ENCODE peak calls at places on chromosomes 7 and 10, in four cellular contexts. One of them, this sample, is unnamed.

GRCh38 chr10:63681965-63682704 is 160.9 kb downstream of the REEP3 start:
- DNase-seq in GM23248: peak; percentile 90
- DNase-seq in cardiac muscle cell: no peak
- DNase-seq in B cell: no peak
- DNase-seq in this sample: no peak

GRCh38 chr10:48523212-48523819 is 81.6 kb downstream of the ARHGAP22 start:
- DNase-seq in cardiac muscle cell: peak; percentile 62
- DNase-seq in B cell: no peak
- DNase-seq in GM23248: peak; percentile 98
- DNase-seq in this sample: no peak

GRCh38 chr7:24783731-24784130 is 26.5 kb upstream of the GSDME start:
- DNase-seq in B cell: no peak
- DNase-seq in cardiac muscle cell: no peak
- DNase-seq in GM23248: peak; percentile 24
- DNase-seq in this sample: no peak

GRCh38 chr10:3886191-3886590 is 101.2 kb upstream of the KLF6 start:
- DNase-seq in cardiac muscle cell: peak; percentile 20
- DNase-seq in GM23248: peak; percentile 86
- DNase-seq in B cell: no peak
- DNase-seq in this sample: no peak

GRCh38 chr7:143492799-143493568 is 15.3 kb downstream of the TAS2R41 start:
- DNase-seq in GM23248: peak; percentile 75
- DNase-seq in cardiac muscle cell: no peak
- DNase-seq in B cell: no peak
- DNase-seq in this sample: no peak

GRCh38 chr10:93458821-93459257 is 23.3 kb downstream of the MYOF start:
- DNase-seq in GM23248: peak; percentile 100
- DNase-seq in cardiac muscle cell: peak; percentile 48
- DNase-seq in B cell: no peak
- DNase-seq in this sample: no peak

GRCh38 chr10:110437761-110438341 is 59.9 kb upstream of the DUSP5 start:
- DNase-seq in cardiac muscle cell: no peak
- DNase-seq in GM23248: no peak
- DNase-seq in B cell: no peak
- DNase-seq in this sample: no peak

GRCh38 chr10:131657985-131658330 is 242.8 kb upstream of the PPP2R2D start:
- DNase-seq in GM23248: no peak
- DNase-seq in B cell: no peak
- DNase-seq in cardiac muscle cell: no peak
- DNase-seq in this sample: no peak

GRCh38 chr10:30022590-30022989 is 36.8 kb downstream of the JCAD start:
- DNase-seq in GM23248: no peak
- DNase-seq in cardiac muscle cell: no peak
- DNase-seq in B cell: no peak
- DNase-seq in this sample: no peak

GRCh38 chr7:12757443-12757842 is 70.0 kb downstream of the ARL4A start:
- DNase-seq in cardiac muscle cell: no peak
- DNase-seq in B cell: no peak
- DNase-seq in GM23248: peak; percentile 92
- DNase-seq in this sample: no peak

GRCh38 chr10:67790534-67791408 is 47.2 kb downstream of the DNAJC12 start:
- DNase-seq in GM23248: peak; percentile 68
- DNase-seq in B cell: no peak
- DNase-seq in cardiac muscle cell: no peak
- DNase-seq in this sample: no peak

This sample was measured in NCI-H526.